ENCODE peak calls at places on chromosomes 11 and 22, in four cellular contexts. J is nephron progenitor cell, S is OCI-LY7, B is MCF 10A. U is an unnamed sample.

GRCh38 chr11:94602430-94603372 is 35.5 kb downstream of the PIWIL4 start:
- DNase-seq in J (no peak), S (peak), B (no peak), U (no peak)

GRCh38 chr11:18036456-18036855 is 9.6 kb downstream of the TPH1 start:
- DNase-seq in J (no peak), S (no peak), B (no peak), U (no peak)

GRCh38 chr22:36222887-36223450 is 16.4 kb downstream of the APOL2 start:
- DNase-seq in J (no peak), S (no peak), B (no peak), U (no peak)

GRCh38 chr11:66727282-66727882 is 1.6 kb downstream of the SPTBN2 start:
- DNase-seq in J (peak), S (peak), B (peak), U (peak)

GRCh38 chr11:115471367-115471766 is 32.8 kb downstream of the CADM1 start:
- DNase-seq in J (no peak), S (peak), B (no peak), U (no peak)

GRCh38 chr22:37484115-37485005 is 1.8 kb downstream of the MFNG start:
- DNase-seq in J (no peak), S (peak), B (no peak), U (no peak)

GRCh38 chr22:49540571-49541450 is 286.9 kb downstream of the BRD1 start:
- DNase-seq in J (no peak), S (no peak), B (no peak), U (no peak)

GRCh38 chr22:18146389-18146753 is 3.6 kb upstream of the USP18 start:
- DNase-seq in J (no peak), S (no peak), B (no peak), U (no peak)

GRCh38 chr11:60378359-60378758 is at the start of gene MS4A7:
- DNase-seq in J (peak), S (peak), B (no peak), U (no peak)

GRCh38 chr22:38172489-38173155 is 9.0 kb downstream of the PLA2G6 start:
- DNase-seq in J (no peak), S (no peak), B (peak), U (no peak)

GRCh38 chr11:26227311-26227710 is 104.6 kb upstream of the ANO3 start:
- DNase-seq in J (no peak), S (peak), B (peak), U (no peak)
- TF ChIP-seq CTCF in J (no peak), S (peak), B (peak), U (peak)

GRCh38 chr11:62770778-62771143 is 435 bp upstream of the TAF6L start:
- DNase-seq in J (peak), S (peak), B (no peak), U (peak)
- TF ChIP-seq CTCF in J (no peak), S (no peak), B (no peak), U (no peak)

GRCh38 chr11:44430140-44430539 is 120.2 kb upstream of the ALX4 start:
- DNase-seq in J (no peak), S (no peak), B (peak), U (no peak)

GRCh38 chr11:44426119-44426518 is 116.2 kb upstream of the ALX4 start:
- DNase-seq in J (no peak), S (no peak), B (no peak), U (no peak)

GRCh38 chr11:44424841-44425240 is 114.9 kb upstream of the ALX4 start:
- DNase-seq in J (no peak), S (no peak), B (peak), U (no peak)

GRCh38 chr11:44426958-44427357 is 117.0 kb upstream of the ALX4 start:
- DNase-seq in J (no peak), S (no peak), B (no peak), U (no peak)

DNA sequence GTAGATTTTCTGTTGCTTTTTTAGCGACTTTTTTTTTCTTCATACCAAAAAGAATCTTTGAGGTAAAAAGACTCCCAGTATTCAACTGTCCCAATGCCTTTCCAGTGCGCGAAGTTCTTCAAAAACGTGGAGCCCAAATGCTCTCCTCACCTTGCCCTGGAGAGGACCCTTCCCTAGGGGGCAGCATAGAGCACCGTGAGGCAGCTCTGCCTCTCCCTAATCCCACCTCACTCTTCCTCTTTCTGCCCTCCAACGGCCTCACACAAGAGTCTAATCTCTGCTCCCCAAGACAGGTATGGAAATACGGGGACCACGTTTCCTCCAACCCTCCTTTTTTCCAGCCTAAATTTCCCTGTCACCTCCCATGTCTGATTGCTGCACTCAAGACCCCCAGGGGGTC is 117.5 kb upstream of the ALX4 start:
- DNase-seq in J (peak), S (peak), B (peak), U (no peak)
- TF ChIP-seq CTCF in J (peak), S (peak), B (peak), U (peak)

DNA sequence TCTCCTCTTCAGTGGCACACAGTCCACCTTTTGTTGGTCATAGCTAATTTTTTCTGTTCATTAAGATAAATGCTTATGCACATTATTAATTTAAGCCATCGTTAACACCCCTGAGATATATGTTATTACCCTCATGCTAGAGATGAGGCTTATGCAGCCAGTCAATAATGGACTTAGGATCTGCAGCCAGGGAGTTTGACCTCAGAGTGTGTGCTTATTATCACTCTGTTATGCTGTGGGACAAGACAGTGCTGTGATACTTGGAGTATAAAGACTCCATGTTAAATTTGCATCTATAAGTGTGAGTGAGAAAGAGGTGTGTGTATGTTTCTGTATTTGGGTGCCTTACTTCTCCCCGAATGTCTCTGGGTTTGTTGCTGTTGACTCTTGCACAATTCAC is 969.3 kb downstream of the OPCML start:
- DNase-seq in J (no peak), S (no peak), B (no peak), U (no peak)
- TF ChIP-seq CTCF in J (no peak), S (no peak), B (no peak), U (no peak)

GRCh38 chr22:47247609-47248240 is 485.3 kb downstream of the TBC1D22A start:
- DNase-seq in J (no peak), S (no peak), B (no peak), U (no peak)
- TF ChIP-seq CTCF in J (no peak), S (no peak), B (no peak), U (no peak)

GRCh38 chr11:16881074-16881709 is 133.0 kb downstream of the PLEKHA7 start:
- DNase-seq in J (peak), S (no peak), B (peak), U (no peak)
- TF ChIP-seq CTCF in J (no peak), S (no peak), B (no peak), U (no peak)

GRCh38 chr11:106133529-106133928 is 56.1 kb downstream of the AASDHPPT start:
- DNase-seq in J (no peak), S (peak), B (peak), U (no peak)
- TF ChIP-seq CTCF in J (no peak), S (peak), B (peak), U (peak)

DNA sequence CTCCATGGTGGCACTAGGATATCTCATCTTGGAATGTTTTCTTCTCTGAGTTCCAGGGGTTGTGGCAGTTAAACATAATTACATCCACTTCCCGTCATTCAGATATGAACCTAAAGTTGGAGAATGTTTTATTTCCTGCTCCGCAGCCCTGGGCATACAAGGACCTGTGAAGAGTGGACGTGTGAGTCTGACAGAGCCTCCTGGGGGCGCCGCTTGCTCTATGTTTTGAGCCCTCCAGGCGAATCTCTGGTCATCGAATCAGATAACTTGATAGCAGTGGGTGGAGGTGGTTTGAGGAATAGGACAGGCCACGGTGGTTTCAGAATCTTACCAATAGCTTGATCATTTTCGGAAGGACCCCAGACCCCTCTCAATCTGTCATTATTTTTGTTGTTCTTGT is 174.2 kb downstream of the NTM start:
- DNase-seq in J (no peak), S (no peak), B (no peak), U (no peak)
- TF ChIP-seq CTCF in J (peak), S (no peak), B (no peak), U (no peak)

GRCh38 chr11:30960387-30960992 is 374.3 kb upstream of the MPPED2 start:
- DNase-seq in J (peak), S (peak), B (peak), U (peak)
- TF ChIP-seq CTCF in J (peak), S (peak), B (peak), U (peak)

DNA sequence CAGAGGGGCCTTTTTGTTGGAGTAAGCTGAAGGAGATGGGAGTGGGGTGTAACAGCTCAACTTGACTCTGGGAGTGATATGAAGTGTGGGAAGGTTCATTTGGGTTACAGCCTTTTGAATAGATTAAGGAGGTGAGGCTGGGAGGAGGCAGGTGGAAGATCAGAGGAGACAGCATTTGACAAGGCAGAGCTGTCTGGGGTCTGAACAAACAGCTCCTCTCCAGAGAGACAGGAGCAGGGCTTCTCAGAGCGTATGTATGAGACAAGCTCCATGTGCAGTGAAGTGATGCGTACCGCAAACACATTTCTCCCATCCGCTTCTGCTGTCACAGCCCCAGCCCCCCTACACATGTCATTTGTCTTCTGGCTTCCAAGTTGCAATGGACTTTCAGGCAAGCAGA is 137.1 kb upstream of the E2F8 start:
- DNase-seq in J (no peak), S (no peak), B (no peak), U (no peak)
- TF ChIP-seq CTCF in J (no peak), S (no peak), B (no peak), U (no peak)

U was measured in neural crest cell.